ENCODE peak calls at places on chromosomes 4 and X, in five cellular contexts. One of them, this sample, is unnamed.

GRCh38 chr4:139887962-139888735 is 222.5 kb downstream of the MGST2 start:
- DNase-seq in GM23248: no peak
- DNase-seq in neuronal stem cell: no peak
- DNase-seq in Karpas-422: peak
- DNase-seq in A549: no peak
- DNase-seq in this sample: no peak

GRCh38 chrX:28391528-28391927 is 195.7 kb upstream of the IL1RAPL1 start:
- DNase-seq in neuronal stem cell: no peak
- DNase-seq in A549: no peak
- DNase-seq in GM23248: no peak
- DNase-seq in Karpas-422: no peak
- DNase-seq in this sample: no peak

GRCh38 chrX:119093991-119094741 is 21.4 kb downstream of the CT47C1 start:
- DNase-seq in Karpas-422: no peak
- DNase-seq in GM23248: peak
- DNase-seq in A549: no peak
- DNase-seq in neuronal stem cell: no peak
- DNase-seq in this sample: no peak

GRCh38 chr4:978957-979701 is 5.8 kb upstream of the DGKQ start:
- DNase-seq in neuronal stem cell: no peak
- DNase-seq in A549: no peak
- DNase-seq in GM23248: peak
- DNase-seq in Karpas-422: no peak
- DNase-seq in this sample: peak

GRCh38 chr4:148061795-148062194 is 329.9 kb downstream of the ARHGAP10 start:
- DNase-seq in Karpas-422: no peak
- DNase-seq in neuronal stem cell: no peak
- DNase-seq in GM23248: no peak
- DNase-seq in A549: no peak
- DNase-seq in this sample: no peak

GRCh38 chrX:131675596-131676194 is 131.8 kb downstream of the OR13H1 start:
- DNase-seq in neuronal stem cell: peak
- DNase-seq in A549: peak
- DNase-seq in Karpas-422: peak
- DNase-seq in GM23248: peak
- DNase-seq in this sample: no peak

GRCh38 chr4:179867300-179867878 is 2375.8 kb upstream of the TENM3 start:
- DNase-seq in GM23248: peak
- DNase-seq in neuronal stem cell: peak
- DNase-seq in Karpas-422: peak
- DNase-seq in A549: peak
- DNase-seq in this sample: peak

GRCh38 chr4:138775890-138776289 is 239.7 kb upstream of the NOCT start:
- DNase-seq in neuronal stem cell: no peak
- DNase-seq in A549: no peak
- DNase-seq in Karpas-422: peak
- DNase-seq in GM23248: peak
- DNase-seq in this sample: no peak

GRCh38 chr4:9880411-9881197 is 99.2 kb downstream of the DRD5 start:
- DNase-seq in neuronal stem cell: no peak
- DNase-seq in GM23248: peak
- DNase-seq in A549: no peak
- DNase-seq in Karpas-422: no peak
- DNase-seq in this sample: no peak

GRCh38 chr4:16721618-16722291 is 176.7 kb downstream of the LDB2 start:
- DNase-seq in Karpas-422: no peak
- DNase-seq in neuronal stem cell: no peak
- DNase-seq in A549: no peak
- DNase-seq in GM23248: peak
- DNase-seq in this sample: no peak

GRCh38 chr4:1405636-1406415 is 416 bp downstream of the NKX1-1 start:
- DNase-seq in A549: no peak
- DNase-seq in neuronal stem cell: no peak
- DNase-seq in GM23248: no peak
- DNase-seq in Karpas-422: no peak
- DNase-seq in this sample: no peak

GRCh38 chrX:120761810-120762209 is 113.9 kb downstream of the CT47B1 start:
- DNase-seq in A549: no peak
- DNase-seq in GM23248: peak
- DNase-seq in Karpas-422: no peak
- DNase-seq in neuronal stem cell: no peak
- DNase-seq in this sample: no peak

GRCh38 chrX:110531873-110532272 is 173.2 kb downstream of the RTL9 start:
- DNase-seq in neuronal stem cell: no peak
- DNase-seq in A549: no peak
- DNase-seq in Karpas-422: no peak
- DNase-seq in GM23248: peak
- DNase-seq in this sample: no peak

GRCh38 chr4:87078987-87079469 is 141.4 kb downstream of the KLHL8 start:
- DNase-seq in GM23248: peak
- DNase-seq in A549: no peak
- DNase-seq in neuronal stem cell: no peak
- DNase-seq in Karpas-422: no peak
- DNase-seq in this sample: no peak

GRCh38 chrX:20060961-20061868 is 55.5 kb downstream of the MAP7D2 start:
- DNase-seq in A549: no peak
- DNase-seq in GM23248: no peak
- DNase-seq in neuronal stem cell: no peak
- DNase-seq in Karpas-422: peak
- DNase-seq in this sample: no peak
- H3K27ac ChIP-seq in A549: no peak
- H3K27ac ChIP-seq in GM23248: no peak
- H3K27ac ChIP-seq in neuronal stem cell: no peak
- H3K27ac ChIP-seq in Karpas-422: peak
- H3K27ac ChIP-seq in this sample: no peak

GRCh38 chr4:65698631-65699030 is 28.3 kb upstream of the EPHA5 start:
- DNase-seq in neuronal stem cell: no peak
- DNase-seq in GM23248: no peak
- DNase-seq in Karpas-422: no peak
- DNase-seq in A549: no peak
- DNase-seq in this sample: no peak
- H3K4me2 ChIP-seq in neuronal stem cell: no peak
- H3K4me2 ChIP-seq in GM23248: no peak
- H3K4me2 ChIP-seq in Karpas-422: no peak
- H3K4me2 ChIP-seq in A549: no peak
- H3K4me2 ChIP-seq in this sample: no peak

GRCh38 chr4:94757192-94758140 is at the start of gene BMPR1B:
- DNase-seq in Karpas-422: no peak
- DNase-seq in GM23248: peak
- DNase-seq in A549: no peak
- DNase-seq in neuronal stem cell: peak
- DNase-seq in this sample: peak
- H3K4me3 ChIP-seq in Karpas-422: no peak
- H3K4me3 ChIP-seq in GM23248: peak
- H3K4me3 ChIP-seq in A549: peak
- H3K4me3 ChIP-seq in neuronal stem cell: peak
- H3K4me3 ChIP-seq in this sample: peak

GRCh38 chrX:37331546-37331945 is 17.6 kb upstream of the PRRG1 start:
- DNase-seq in A549: no peak
- DNase-seq in neuronal stem cell: no peak
- DNase-seq in GM23248: no peak
- DNase-seq in Karpas-422: no peak
- DNase-seq in this sample: no peak
- H3K27ac ChIP-seq in A549: no peak
- H3K27ac ChIP-seq in neuronal stem cell: no peak
- H3K27ac ChIP-seq in GM23248: no peak
- H3K27ac ChIP-seq in Karpas-422: no peak
- H3K27ac ChIP-seq in this sample: no peak

GRCh38 chr4:143282170-143282760 is 54.4 kb upstream of the GAB1 start:
- DNase-seq in GM23248: no peak
- DNase-seq in Karpas-422: peak
- DNase-seq in neuronal stem cell: no peak
- DNase-seq in A549: no peak
- DNase-seq in this sample: no peak
- H3K4me2 ChIP-seq in GM23248: no peak
- H3K4me2 ChIP-seq in Karpas-422: no peak
- H3K4me2 ChIP-seq in neuronal stem cell: no peak
- H3K4me2 ChIP-seq in A549: no peak
- H3K4me2 ChIP-seq in this sample: no peak

GRCh38 chrX:68683580-68683979 is 36.1 kb downstream of the STARD8 start:
- DNase-seq in GM23248: no peak
- DNase-seq in A549: no peak
- DNase-seq in Karpas-422: no peak
- DNase-seq in neuronal stem cell: no peak
- DNase-seq in this sample: no peak

GRCh38 chrX:68686684-68687045 is 39.2 kb downstream of the STARD8 start:
- DNase-seq in A549: peak
- DNase-seq in GM23248: peak
- DNase-seq in neuronal stem cell: no peak
- DNase-seq in Karpas-422: no peak
- DNase-seq in this sample: no peak

GRCh38 chrX:68684291-68684918 is 36.9 kb downstream of the STARD8 start:
- DNase-seq in GM23248: no peak
- DNase-seq in Karpas-422: no peak
- DNase-seq in neuronal stem cell: no peak
- DNase-seq in A549: no peak
- DNase-seq in this sample: no peak

GRCh38 chrX:68684919-68685304 is 37.4 kb downstream of the STARD8 start:
- DNase-seq in A549: no peak
- DNase-seq in GM23248: no peak
- DNase-seq in Karpas-422: no peak
- DNase-seq in neuronal stem cell: no peak
- DNase-seq in this sample: no peak

GRCh38 chrX:68685722-68686683 is 38.5 kb downstream of the STARD8 start:
- DNase-seq in Karpas-422: no peak
- DNase-seq in A549: peak
- DNase-seq in GM23248: peak
- DNase-seq in neuronal stem cell: no peak
- DNase-seq in this sample: peak
- H3K4me3 ChIP-seq in Karpas-422: no peak
- H3K4me3 ChIP-seq in A549: peak
- H3K4me3 ChIP-seq in GM23248: peak
- H3K4me3 ChIP-seq in neuronal stem cell: no peak
- H3K4me3 ChIP-seq in this sample: no peak

DNA sequence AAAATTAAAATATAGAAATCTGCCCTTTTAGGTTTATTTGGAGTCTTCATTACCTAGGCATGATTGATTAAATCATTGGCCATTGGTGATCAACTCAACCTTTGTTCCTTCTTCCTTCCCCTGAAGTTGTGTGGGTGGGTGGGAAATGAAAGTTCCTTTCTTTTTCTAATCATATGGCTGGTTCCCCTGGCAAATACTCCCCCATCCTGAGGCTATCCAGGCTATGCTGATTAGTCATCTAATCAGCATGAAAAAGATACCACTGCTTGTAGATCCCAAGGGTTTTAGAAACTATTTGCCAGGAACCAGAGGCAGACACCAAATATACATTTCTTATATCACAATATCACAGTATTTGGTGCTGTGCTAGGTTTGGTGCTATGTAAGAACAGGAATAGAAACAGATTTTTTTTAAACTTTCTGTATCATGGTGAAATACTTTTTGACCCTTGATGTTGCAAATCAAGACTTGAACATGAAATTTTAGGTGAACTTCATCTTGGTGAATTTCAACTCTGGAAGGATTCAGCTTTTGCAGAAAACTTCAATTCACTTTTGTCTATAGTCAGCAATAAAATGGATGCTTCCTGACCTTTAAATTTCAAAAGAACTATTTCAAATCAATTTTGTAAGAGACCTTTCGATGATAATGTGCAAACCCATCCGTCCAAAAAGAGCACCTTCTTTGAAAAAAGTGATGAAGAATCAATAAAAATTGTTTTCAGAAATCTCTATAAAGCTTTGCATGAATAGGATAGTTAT is 71.1 kb downstream of the CCSER1 start:
- DNase-seq in A549: no peak
- DNase-seq in GM23248: no peak
- DNase-seq in neuronal stem cell: no peak
- DNase-seq in Karpas-422: no peak
- DNase-seq in this sample: no peak
- H3K27ac ChIP-seq in A549: no peak
- H3K27ac ChIP-seq in GM23248: no peak
- H3K27ac ChIP-seq in neuronal stem cell: no peak
- H3K27ac ChIP-seq in Karpas-422: no peak
- H3K27ac ChIP-seq in this sample: no peak

DNA sequence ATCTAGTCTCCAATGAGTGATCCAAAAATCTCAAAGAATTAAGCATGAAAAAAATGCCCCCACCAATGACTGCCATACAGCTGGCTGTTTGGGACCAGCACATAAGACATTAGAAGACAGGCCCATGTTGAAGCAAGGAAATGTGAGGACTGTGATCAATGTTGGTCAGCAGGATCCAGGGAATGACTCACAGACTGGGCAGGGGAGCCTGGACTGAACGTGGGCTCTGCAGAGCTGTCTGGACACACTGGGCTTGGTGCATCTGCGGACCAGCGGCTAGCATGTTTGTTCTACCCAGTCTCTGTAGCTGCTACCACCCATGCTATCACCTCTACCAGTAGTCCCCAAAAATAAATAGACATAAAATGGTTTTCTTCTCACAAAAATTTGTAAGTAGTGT is 108.6 kb downstream of the PALLD start:
- DNase-seq in A549: no peak
- DNase-seq in Karpas-422: no peak
- DNase-seq in neuronal stem cell: peak
- DNase-seq in GM23248: peak
- DNase-seq in this sample: peak
- H3K4me2 ChIP-seq in A549: peak
- H3K4me2 ChIP-seq in Karpas-422: no peak
- H3K4me2 ChIP-seq in neuronal stem cell: no peak
- H3K4me2 ChIP-seq in GM23248: peak
- H3K4me2 ChIP-seq in this sample: peak

DNA sequence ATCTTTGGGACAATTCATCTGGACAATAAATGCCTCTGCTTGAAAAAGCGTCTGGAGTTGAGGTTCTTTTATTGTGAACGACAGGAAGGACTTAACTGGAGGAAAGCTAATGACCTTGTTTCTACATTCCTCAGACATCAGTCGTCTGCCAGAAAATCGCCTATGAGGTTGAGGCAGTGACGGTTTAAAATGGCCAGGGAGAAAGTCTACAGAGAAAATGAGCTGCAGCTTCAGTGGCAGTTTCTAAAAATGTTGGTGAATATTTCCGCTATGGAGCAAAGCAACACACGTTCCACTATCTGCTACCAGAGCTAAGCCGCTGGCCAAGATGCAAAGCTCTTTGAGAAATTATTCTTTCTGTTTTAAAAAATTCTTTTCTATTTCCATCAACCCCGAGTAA is 116.9 kb upstream of the GALNT7 start:
- DNase-seq in neuronal stem cell: no peak
- DNase-seq in GM23248: no peak
- DNase-seq in Karpas-422: no peak
- DNase-seq in A549: no peak
- DNase-seq in this sample: no peak
- H3K4me3 ChIP-seq in neuronal stem cell: no peak
- H3K4me3 ChIP-seq in GM23248: no peak
- H3K4me3 ChIP-seq in Karpas-422: no peak
- H3K4me3 ChIP-seq in A549: no peak
- H3K4me3 ChIP-seq in this sample: no peak

DNA sequence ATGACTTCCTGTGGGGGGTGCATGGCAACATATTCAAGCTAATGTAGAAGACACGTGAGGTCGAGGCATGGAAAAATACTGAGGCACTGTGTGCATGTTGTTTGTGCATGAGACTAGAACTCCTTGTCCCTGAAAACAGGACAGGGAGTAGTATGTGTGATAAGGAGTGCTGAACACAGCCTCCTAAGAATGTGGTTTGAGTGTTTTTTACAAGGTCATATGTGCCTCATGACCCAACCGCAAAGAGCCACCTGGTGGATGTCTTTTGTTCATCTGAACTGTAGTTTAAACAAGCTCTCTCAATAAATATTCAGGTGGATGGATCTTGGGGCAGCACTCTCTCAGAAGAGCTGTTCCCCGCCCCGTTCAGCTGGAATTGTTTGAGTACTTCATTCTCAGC is 226.6 kb downstream of the NLGN4X start:
- DNase-seq in neuronal stem cell: no peak
- DNase-seq in A549: no peak
- DNase-seq in GM23248: no peak
- DNase-seq in Karpas-422: peak
- DNase-seq in this sample: no peak
- H3K27ac ChIP-seq in neuronal stem cell: no peak
- H3K27ac ChIP-seq in A549: no peak
- H3K27ac ChIP-seq in GM23248: no peak
- H3K27ac ChIP-seq in Karpas-422: peak
- H3K27ac ChIP-seq in this sample: no peak

This sample was measured in PC-9.